ENCODE peak calls at places on chromosomes 12 and 14, in nine cellular contexts. I, G, C, V, J, T, H, R and N are unnamed samples.

GRCh38 chr14:24251880-24252288 is 9.5 kb upstream of the TINF2 start:
- DNase-seq in R (no peak), H (no peak), I (no peak), G (no peak), J (no peak), C (no peak), V (no peak), T (no peak), N (no peak)

GRCh38 chr14:104517426-104517825 is 62.1 kb upstream of the C14orf180 start:
- DNase-seq in T (no peak), H (no peak), R (no peak), I (no peak), C (no peak), V (no peak), J (no peak), G (no peak), N (no peak)

GRCh38 chr14:79204591-79204990 is 1006.7 kb downstream of the DIO2 start:
- DNase-seq in R (no peak), J (no peak), V (no peak), H (no peak), C (no peak), G (no peak), I (no peak), T (no peak), N (no peak)

GRCh38 chr12:102883204-102883799 is 33.7 kb downstream of the PAH start:
- DNase-seq in C (peak; percentile 56), V (peak; percentile 69), G (no peak), H (no peak), R (peak; percentile 38), T (peak; percentile 25), J (peak; percentile 75), I (peak; percentile 53), N (peak; percentile 38)

GRCh38 chr12:56248711-56249110 is 9.5 kb downstream of the ANKRD52 start:
- DNase-seq in J (no peak), I (no peak), G (no peak), C (no peak), T (no peak), H (no peak), R (no peak), V (no peak), N (no peak)

GRCh38 chr14:101193126-101193844 is 289.8 kb upstream of the RTL1 start:
- DNase-seq in H (no peak), C (no peak), T (no peak), J (no peak), G (no peak), V (no peak), I (no peak), R (no peak), N (no peak)

GRCh38 chr12:55732288-55732687 is 3.5 kb upstream of the CD63 start:
- DNase-seq in T (no peak), I (no peak), R (no peak), G (no peak), V (no peak), J (no peak), C (no peak), H (no peak), N (no peak)

GRCh38 chr12:89263153-89263552 is 89.1 kb downstream of the DUSP6 start:
- DNase-seq in V (no peak), C (no peak), I (no peak), G (no peak), T (no peak), R (no peak), J (no peak), H (no peak), N (no peak)

GRCh38 chr12:12645485-12645884 is 33.8 kb downstream of the CREBL2 start:
- DNase-seq in R (no peak), G (no peak), V (peak; percentile 46), T (no peak), J (no peak), C (no peak), I (peak; percentile 31), H (peak; percentile 6), N (no peak)

GRCh38 chr12:57780284-57780897 is 2.2 kb upstream of the TSFM start:
- DNase-seq in H (no peak), J (no peak), C (no peak), I (no peak), V (no peak), G (no peak), R (no peak), T (no peak), N (no peak)

GRCh38 chr12:57233357-57234232 is 4.1 kb downstream of the SHMT2 start:
- DNase-seq in V (no peak), T (no peak), J (no peak), R (peak; percentile 15), C (no peak), G (no peak), H (no peak), I (no peak), N (no peak)

GRCh38 chr12:124613151-124613585 is 45.8 kb upstream of the NCOR2 start:
- DNase-seq in H (no peak), T (no peak), C (no peak), V (peak; percentile 73), R (no peak), I (no peak), J (no peak), G (no peak), N (no peak)

GRCh38 chr12:3061129-3061857 is 15.9 kb upstream of the TSPAN9 start:
- DNase-seq in T (no peak), I (no peak), G (no peak), V (no peak), R (no peak), C (no peak), H (no peak), J (no peak), N (no peak)

GRCh38 chr12:124727244-124727673 is 136.4 kb downstream of the SCARB1 start:
- DNase-seq in R (peak; percentile 80), T (no peak), G (peak; percentile 85), H (no peak), C (no peak), J (no peak), I (no peak), V (peak; percentile 43), N (no peak)

GRCh38 chr14:70640938-70641547 is 673 bp upstream of the TTC9 start:
- DNase-seq in C (peak; percentile 61), V (peak; percentile 41), J (peak; percentile 25), T (no peak), H (no peak), G (peak; percentile 41), I (peak; percentile 37), R (peak; percentile 77), N (peak; percentile 60)

GRCh38 chr12:116766746-116767145 is 28.6 kb downstream of the RNFT2 start:
- DNase-seq in R (no peak), C (no peak), H (no peak), V (no peak), T (no peak), I (no peak), G (no peak), J (no peak), N (no peak)

GRCh38 chr14:24542346-24542936 is 33.6 kb downstream of the CTSG start:
- DNase-seq in R (no peak), J (no peak), T (no peak), C (no peak), H (no peak), I (no peak), V (no peak), G (no peak), N (no peak)

GRCh38 chr14:104681689-104682074 is 7.7 kb upstream of the INF2 start:
- DNase-seq in J (peak; percentile 75), I (no peak), H (no peak), C (peak; percentile 91), V (peak; percentile 94), R (peak; percentile 87), T (no peak), G (peak; percentile 82), N (no peak)

GRCh38 chr12:76921072-76921471 is 42.3 kb upstream of the CSRP2 start:
- DNase-seq in G (no peak), J (no peak), V (no peak), H (no peak), T (no peak), I (no peak), C (no peak), R (no peak), N (no peak)